ENCODE peak calls at places on chromosomes 7 and 10, in nine cellular contexts. F is stimulated activated CD8-positive, alpha-beta memory T cell treated with anti-CD3 and anti-CD28 coated beads, Interleukin-4, amount 100 ng/mL, for 24 hours; K is AG08395; I is CD8-positive, alpha-beta T cell; H is fibroblast of villous mesenchyme; J is head of caudate nucleus; N is GM12864; G is stimulated activated CD4-positive, alpha-beta T cell treated with anti-CD3 and anti-CD28 coated beads, Interleukin-4, amount 100 ng/mL, for 48 hours; B is epithelial cell of esophagus. A is an unnamed sample.
A peak's percentile ranks its signal among the peaks of the same experiment; 100 is the strongest.

GRCh38 chr7:97819161-97819560 is 53.0 kb downstream of the ASNS start:
- DNase-seq in F (no peak), K (no peak), I (no peak), H (no peak), J (no peak), N (no peak), G (no peak), B (peak; percentile 4), A (no peak)

GRCh38 chr10:22335204-22335956 is 9.9 kb upstream of the SPAG6 start:
- DNase-seq in F (peak; percentile 38), K (peak; percentile 66), I (no peak), H (peak; percentile 60), J (peak; percentile 28), N (no peak), G (peak; percentile 44), B (peak; percentile 35), A (peak; percentile 48)

GRCh38 chr10:96743988-96744585 is 23.8 kb upstream of the PIK3AP1 start:
- DNase-seq in F (no peak), K (no peak), I (no peak), H (peak; percentile 27), J (no peak), N (no peak), G (no peak), B (no peak), A (no peak)

GRCh38 chr7:139570119-139570518 is 46.6 kb downstream of the CLEC2L start:
- DNase-seq in F (no peak), K (peak; percentile 26), I (no peak), H (no peak), J (peak; percentile 78), N (no peak), G (no peak), B (no peak), A (no peak)

GRCh38 chr10:89426230-89426868 is 12.0 kb downstream of the IFIT5 start:
- DNase-seq in F (no peak), K (peak; percentile 66), I (no peak), H (peak; percentile 76), J (no peak), N (no peak), G (no peak), B (peak; percentile 67), A (no peak)

GRCh38 chr10:77383861-77384553 is 253.6 kb downstream of the KCNMA1 start:
- DNase-seq in F (no peak), K (no peak), I (no peak), H (no peak), J (peak; percentile 27), N (no peak), G (no peak), B (no peak), A (no peak)

GRCh38 chr10:35758086-35758485 is 116.0 kb upstream of the FZD8 start:
- DNase-seq in F (no peak), K (no peak), I (no peak), H (no peak), J (no peak), N (no peak), G (no peak), B (no peak), A (peak; percentile 80)

GRCh38 chr7:23020742-23021401 is 6.9 kb upstream of the HYCC1 start:
- DNase-seq in F (no peak), K (peak; percentile 92), I (no peak), H (peak; percentile 58), J (no peak), N (no peak), G (no peak), B (peak; percentile 85), A (peak; percentile 55)